ENCODE peak calls at places on chromosome 17, in ten cellular contexts. B is T-cell; O is CD8-positive, alpha-beta T cell; W is PC-3; D is SK-N-SH treated with all-trans-retinoic acid at 6 μM for 48 hours; K is stimulated activated naive CD8-positive, alpha-beta T cell treated with anti-CD3 and anti-CD28 coated beads, Interleukin-15, Interleukin-2, amounts not matched to agents 100 U/mL and 50 U/mL, for 24 hours; N is right cardiac atrium; A is gastroesophageal sphincter; Z is natural killer cell; L is heart right ventricle. J is an unnamed sample.

GRCh38 chr17:10754109-10754508 is 24.3 kb upstream of the TMEM220 start:
- ATAC-seq in B (no peak), O (no peak), W (no peak), D (peak; percentile 72), K (no peak), N (no peak), A (no peak), Z (no peak), L (no peak), J (peak; percentile 47)

GRCh38 chr17:2784864-2785263 is 11.4 kb upstream of the RAP1GAP2 start:
- ATAC-seq in B (no peak), O (no peak), W (no peak), D (no peak), K (no peak), N (no peak), A (no peak), Z (no peak), L (no peak), J (peak; percentile 15)

GRCh38 chr17:19401321-19402010 is 9.6 kb upstream of the RNF112 start:
- ATAC-seq in B (no peak), O (no peak), W (no peak), D (peak; percentile 52), K (no peak), N (peak; percentile 54), A (no peak), Z (no peak), L (no peak), J (no peak)

GRCh38 chr17:73196500-73196899 is 3.6 kb downstream of the COG1 start:
- ATAC-seq in B (no peak), O (no peak), W (no peak), D (no peak), K (no peak), N (no peak), A (no peak), Z (no peak), L (no peak), J (peak; percentile 14)

GRCh38 chr17:69269174-69269998 is 40.8 kb upstream of the ABCA10 start:
- ATAC-seq in B (no peak), O (no peak), W (peak; percentile 89), D (peak; percentile 88), K (no peak), N (no peak), A (no peak), Z (no peak), L (no peak), J (no peak)

GRCh38 chr17:19501219-19501618 is 32.4 kb upstream of the SLC47A1 start:
- ATAC-seq in B (no peak), O (no peak), W (no peak), D (no peak), K (no peak), N (peak; percentile 24), A (no peak), Z (no peak), L (no peak), J (peak; percentile 36)

GRCh38 chr17:77528516-77529327 is 388.0 kb downstream of the SEC14L1 start:
- ATAC-seq in B (peak; percentile 69), O (peak; percentile 36), W (no peak), D (peak; percentile 73), K (peak; percentile 67), N (peak; percentile 37), A (no peak), Z (no peak), L (peak; percentile 31), J (peak; percentile 18)

GRCh38 chr17:37671813-37672544 is 28.7 kb upstream of the DDX52 start:
- ATAC-seq in B (no peak), O (no peak), W (peak; percentile 93), D (peak; percentile 91), K (no peak), N (no peak), A (no peak), Z (no peak), L (no peak), J (no peak)

GRCh38 chr17:17769869-17770361 is 66.9 kb downstream of the SREBF1 start:
- ATAC-seq in B (no peak), O (no peak), W (no peak), D (no peak), K (no peak), N (no peak), A (no peak), Z (no peak), L (no peak), J (no peak)

GRCh38 chr17:4488989-4489595 is 9.6 kb upstream of the SPNS2 start:
- ATAC-seq in B (no peak), O (no peak), W (no peak), D (no peak), K (no peak), N (no peak), A (no peak), Z (no peak), L (no peak), J (no peak)

GRCh38 chr17:77164483-77165030 is 23.8 kb downstream of the SEC14L1 start:
- ATAC-seq in B (no peak), O (no peak), W (peak; percentile 25), D (peak; percentile 23), K (no peak), N (peak; percentile 76), A (no peak), Z (no peak), L (peak; percentile 70), J (no peak)

GRCh38 chr17:70525976-70526375 is 356.6 kb downstream of the KCNJ2 start:
- ATAC-seq in B (no peak), O (no peak), W (no peak), D (no peak), K (no peak), N (no peak), A (no peak), Z (no peak), L (no peak), J (no peak)

GRCh38 chr17:4214142-4214541 is 49.6 kb downstream of the ANKFY1 start:
- ATAC-seq in B (no peak), O (no peak), W (no peak), D (no peak), K (no peak), N (no peak), A (no peak), Z (no peak), L (peak; percentile 22), J (no peak)

GRCh38 chr17:36878216-36878615 is 59.1 kb upstream of the LHX1 start:
- ATAC-seq in B (no peak), O (no peak), W (no peak), D (no peak), K (no peak), N (no peak), A (no peak), Z (no peak), L (no peak), J (no peak)

J was measured in esophagus mucosa.